ENCODE peak calls at places on chromosomes 16 and 17, in nine cellular contexts. B is BJ, O is transverse colon, G is heart right ventricle, F is AG10803, N is spleen, P is OCI-LY7, Y is K562, D is keratinocyte. U is an unnamed sample.

GRCh38 chr17:75591722-75592302 is 4.2 kb downstream of the MYO15B start:
- DNase-seq in B (no peak), O (no peak), G (no peak), F (no peak), N (no peak), P (no peak), Y (no peak), D (no peak), U (no peak)

GRCh38 chr16:73302942-73303341 is 255.0 kb upstream of the ZFHX3 start:
- DNase-seq in B (no peak), O (no peak), G (no peak), F (no peak), N (no peak), P (no peak), Y (no peak), D (no peak), U (no peak)

GRCh38 chr17:951388-952132 is 28.0 kb downstream of the NXN start:
- DNase-seq in B (no peak), O (peak; percentile 40), G (no peak), F (peak; percentile 93), N (no peak), P (no peak), Y (no peak), D (no peak), U (no peak)

GRCh38 chr16:88686439-88687253 is at the start of gene SNAI3:
- DNase-seq in B (no peak), O (peak; percentile 95), G (peak; percentile 84), F (no peak), N (peak; percentile 98), P (peak; percentile 89), Y (peak; percentile 98), D (no peak), U (no peak)

GRCh38 chr17:63437287-63438091 is 8.6 kb downstream of the CYB561 start:
- DNase-seq in B (no peak), O (no peak), G (no peak), F (peak; percentile 47), N (no peak), P (no peak), Y (peak; percentile 58), D (no peak), U (no peak)

GRCh38 chr16:87435399-87436224 is 43.5 kb downstream of the MAP1LC3B start:
- DNase-seq in B (peak; percentile 46), O (no peak), G (no peak), F (peak; percentile 71), N (no peak), P (no peak), Y (no peak), D (peak; percentile 21), U (no peak)

GRCh38 chr17:48600244-48601098 is 4.3 kb downstream of the HOXB6 start:
- DNase-seq in B (no peak), O (peak; percentile 34), G (no peak), F (no peak), N (no peak), P (no peak), Y (no peak), D (no peak), U (no peak)

GRCh38 chr17:8629371-8630226 is 926 bp downstream of the MYH10 start:
- DNase-seq in B (no peak), O (peak; percentile 13), G (peak; percentile 41), F (peak; percentile 36), N (peak; percentile 77), P (peak; percentile 26), Y (peak; percentile 39), D (no peak), U (no peak)

GRCh38 chr17:79607941-79608728 is 2.7 kb downstream of the RBFOX3 start:
- DNase-seq in B (no peak), O (peak; percentile 20), G (peak; percentile 21), F (no peak), N (no peak), P (no peak), Y (peak; percentile 71), D (no peak), U (no peak)

GRCh38 chr16:17372383-17372782 is 98.4 kb downstream of the XYLT1 start:
- DNase-seq in B (no peak), O (no peak), G (no peak), F (peak; percentile 25), N (no peak), P (peak; percentile 31), Y (no peak), D (no peak), U (no peak)

GRCh38 chr16:81601008-81601428 is 156.4 kb downstream of the CMIP start:
- DNase-seq in B (no peak), O (no peak), G (no peak), F (peak; percentile 54), N (no peak), P (no peak), Y (no peak), D (peak; percentile 70), U (no peak)

GRCh38 chr16:66478733-66479511 is 51.8 kb downstream of the BEAN1 start:
- DNase-seq in B (no peak), O (peak; percentile 84), G (peak; percentile 70), F (peak; percentile 54), N (peak; percentile 95), P (peak; percentile 88), Y (peak; percentile 78), D (peak; percentile 88), U (peak; percentile 40)

GRCh38 chr17:49836111-49837030 is 11.5 kb downstream of the TAC4 start:
- DNase-seq in B (no peak), O (no peak), G (no peak), F (peak; percentile 78), N (no peak), P (no peak), Y (no peak), D (no peak), U (no peak)

GRCh38 chr16:46765050-46765449 is 16.9 kb upstream of the MYLK3 start:
- DNase-seq in B (no peak), O (no peak), G (no peak), F (peak; percentile 56), N (peak; percentile 38), P (no peak), Y (no peak), D (no peak), U (no peak)

GRCh38 chr16:50303041-50303604 is 36.8 kb downstream of the ADCY7 start:
- DNase-seq in B (no peak), O (no peak), G (no peak), F (peak; percentile 27), N (peak; percentile 51), P (no peak), Y (no peak), D (no peak), U (no peak)

GRCh38 chr17:50892101-50892776 is 26.1 kb upstream of the TOB1 start:
- DNase-seq in B (no peak), O (no peak), G (no peak), F (no peak), N (no peak), P (no peak), Y (no peak), D (no peak), U (no peak)

GRCh38 chr16:51535591-51535990 is 384.5 kb upstream of the SALL1 start:
- DNase-seq in B (no peak), O (no peak), G (no peak), F (no peak), N (no peak), P (no peak), Y (no peak), D (no peak), U (no peak)

GRCh38 chr17:42458497-42459255 is at the start of gene ATP6V0A1:
- DNase-seq in B (no peak), O (peak; percentile 97), G (peak; percentile 96), F (peak; percentile 75), N (peak; percentile 98), P (peak; percentile 91), Y (peak; percentile 98), D (no peak), U (peak; percentile 69)

GRCh38 chr16:57727610-57728009 is 8.0 kb upstream of the KATNB1 start:
- DNase-seq in B (no peak), O (no peak), G (no peak), F (no peak), N (peak; percentile 38), P (no peak), Y (no peak), D (no peak), U (no peak)
- TF ChIP-seq CTCF in B (no peak), O (no peak), G (no peak), F (no peak), N (no peak), P (no peak), Y (peak; percentile 29), D (no peak), U (no peak)

DNA sequence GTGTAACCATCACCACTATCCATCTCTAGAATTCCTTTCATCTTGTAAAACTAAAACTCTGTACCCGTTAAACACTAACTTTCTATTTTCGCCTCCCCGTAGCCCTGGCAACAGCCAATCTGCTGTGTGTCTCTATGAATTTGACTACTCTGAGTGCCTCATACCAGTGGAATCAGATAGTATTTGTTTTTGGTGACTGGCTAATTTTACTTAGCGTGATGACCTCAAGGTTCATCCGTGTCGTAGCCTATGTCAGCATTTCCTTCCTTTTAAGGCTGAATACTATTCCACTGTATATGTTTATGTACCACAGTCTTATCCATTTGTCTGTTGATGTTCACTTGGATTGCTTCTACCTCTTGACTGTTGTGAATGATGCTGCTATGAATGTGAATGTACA is 18.3 kb downstream of the CHD9 start:
- DNase-seq in B (no peak), O (no peak), G (no peak), F (no peak), N (no peak), P (no peak), Y (no peak), D (no peak), U (no peak)
- H3K4me3 ChIP-seq in B (no peak overlapping the region), O (no peak overlapping the region), G (no peak overlapping the region), F (no peak overlapping the region), N (no peak overlapping the region), P (no peak overlapping the region), Y (no peak overlapping the region), D (no peak overlapping the region), U (no peak overlapping the region)

GRCh38 chr16:1782408-1783247 is at the start of the genes NUBP2 and SPSB3:
- DNase-seq in B (peak; percentile 100), O (peak; percentile 100), G (peak; percentile 99), F (peak; percentile 100), N (peak; percentile 100), P (peak; percentile 100), Y (peak; percentile 94), D (peak; percentile 99), U (peak; percentile 99)
- TF ChIP-seq CTCF in B (no peak), O (no peak), G (no peak), F (no peak), N (peak; percentile 46), P (no peak), Y (no peak), D (no peak), U (no peak)

GRCh38 chr16:3175157-3176153 is 12.5 kb upstream of the OR1F1 start:
- DNase-seq in B (no peak), O (no peak), G (no peak), F (no peak), N (peak; percentile 51), P (no peak), Y (peak; percentile 52), D (no peak), U (no peak)

GRCh38 chr16:3171181-3171854 is 16.7 kb upstream of the OR1F1 start:
- DNase-seq in B (no peak), O (no peak), G (no peak), F (no peak), N (peak; percentile 68), P (no peak), Y (no peak), D (no peak), U (no peak)

GRCh38 chr16:3174618-3175148 is 13.3 kb upstream of the OR1F1 start:
- DNase-seq in B (no peak), O (no peak), G (no peak), F (no peak), N (peak; percentile 43), P (no peak), Y (no peak), D (no peak), U (no peak)

GRCh38 chr16:3171855-3172593 is 16.0 kb upstream of the OR1F1 start:
- DNase-seq in B (no peak), O (no peak), G (no peak), F (peak; percentile 46), N (peak; percentile 63), P (no peak), Y (peak; percentile 73), D (no peak), U (no peak)

GRCh38 chr16:3173892-3174617 is 13.9 kb upstream of the OR1F1 start:
- DNase-seq in B (no peak), O (no peak), G (no peak), F (no peak), N (peak; percentile 41), P (peak; percentile 81), Y (peak; percentile 69), D (no peak), U (no peak)
- H3K4me3 ChIP-seq in B (no peak overlapping the region), O (no peak overlapping the region), G (no peak overlapping the region), F (no peak overlapping the region), N (no peak overlapping the region), P (peak overlapping the region; percentile 53), Y (peak overlapping the region; percentile 51), D (peak overlapping the region; percentile 70), U (peak overlapping the region; percentile 37)